ENCODE peak calls at places on chromosomes 11 and 22, in seven cellular contexts. I is brain microvascular endothelial cell; P is pancreas; C is SK-N-SH; Y is WERI-Rb-1; B is astrocyte of the cerebellum; E is CD8-positive, alpha-beta T cell. T is an unnamed sample.

GRCh38 chr11:34632105-34632780 is 11.3 kb downstream of the EHF start:
- DNase-seq in I (no peak), P (no peak), C (no peak), Y (no peak), B (no peak), E (no peak), T (no peak)

GRCh38 chr11:121895919-121896318 is 220.1 kb downstream of the BLID start:
- DNase-seq in I (no peak), P (no peak), C (no peak), Y (no peak), B (no peak), E (no peak), T (peak)

GRCh38 chr11:82996966-82997606 is 74.6 kb downstream of the RAB30 start:
- DNase-seq in I (no peak), P (no peak), C (no peak), Y (no peak), B (no peak), E (no peak), T (peak)

GRCh38 chr22:41263704-41264103 is 22.3 kb downstream of the RANGAP1 start:
- DNase-seq in I (no peak), P (no peak), C (no peak), Y (no peak), B (no peak), E (no peak), T (no peak)

GRCh38 chr22:31579835-31580242 is 82.2 kb downstream of the PISD start:
- DNase-seq in I (no peak), P (no peak), C (no peak), Y (no peak), B (no peak), E (no peak), T (peak)

GRCh38 chr22:17794726-17795125 is 20.5 kb upstream of the BID start:
- DNase-seq in I (no peak), P (no peak), C (no peak), Y (no peak), B (no peak), E (no peak), T (no peak)

GRCh38 chr11:69640260-69640994 is 529 bp upstream of the CCND1 start:
- DNase-seq in I (no peak), P (peak), C (no peak), Y (no peak), B (no peak), E (no peak), T (no peak)

GRCh38 chr11:29448246-29448877 is 568.5 kb downstream of the KCNA4 start:
- DNase-seq in I (peak), P (no peak), C (no peak), Y (peak), B (peak), E (no peak), T (peak)

GRCh38 chr11:2748814-2749554 is 49.2 kb upstream of the KCNQ1OT1 start:
- DNase-seq in I (no peak), P (peak), C (no peak), Y (no peak), B (no peak), E (no peak), T (no peak)

GRCh38 chr11:5204787-5205186 is 4.3 kb upstream of the OR51V1 start:
- DNase-seq in I (peak), P (no peak), C (peak), Y (peak), B (peak), E (no peak), T (peak)

GRCh38 chr22:35310556-35311550 is 11.2 kb downstream of the TOM1 start:
- DNase-seq in I (no peak), P (no peak), C (no peak), Y (no peak), B (no peak), E (no peak), T (no peak)
- TF ChIP-seq CTCF in I (no peak), P (no peak), C (no peak), Y (no peak), B (no peak), E (no peak), T (no peak)

GRCh38 chr11:57500526-57500925 is 15.0 kb downstream of the SLC43A1 start:
- DNase-seq in I (no peak), P (peak), C (no peak), Y (no peak), B (no peak), E (no peak), T (no peak)

GRCh38 chr11:57500926-57501325 is 14.6 kb downstream of the SLC43A1 start:
- DNase-seq in I (no peak), P (no peak), C (no peak), Y (no peak), B (no peak), E (no peak), T (no peak)

GRCh38 chr11:57499413-57499982 is 16.0 kb downstream of the SLC43A1 start:
- DNase-seq in I (peak), P (peak), C (peak), Y (peak), B (peak), E (no peak), T (peak)

GRCh38 chr11:57498540-57498939 is 17.0 kb downstream of the SLC43A1 start:
- DNase-seq in I (no peak), P (no peak), C (no peak), Y (no peak), B (no peak), E (no peak), T (no peak)

GRCh38 chr11:57499983-57500461 is 15.5 kb downstream of the SLC43A1 start:
- DNase-seq in I (no peak), P (no peak), C (no peak), Y (no peak), B (no peak), E (no peak), T (no peak)
- H3K4me3 ChIP-seq in I (peak), P (no peak), C (peak), Y (peak), B (peak), E (no peak), T (peak)

GRCh38 chr11:64100345-64100744 is 64.6 kb downstream of the FLRT1 start:
- DNase-seq in I (no peak), P (no peak), C (no peak), Y (no peak), B (no peak), E (no peak), T (no peak)
- TF ChIP-seq CTCF in I (peak), P (no peak), C (peak), Y (peak), B (peak), E (no peak), T (no peak)

DNA sequence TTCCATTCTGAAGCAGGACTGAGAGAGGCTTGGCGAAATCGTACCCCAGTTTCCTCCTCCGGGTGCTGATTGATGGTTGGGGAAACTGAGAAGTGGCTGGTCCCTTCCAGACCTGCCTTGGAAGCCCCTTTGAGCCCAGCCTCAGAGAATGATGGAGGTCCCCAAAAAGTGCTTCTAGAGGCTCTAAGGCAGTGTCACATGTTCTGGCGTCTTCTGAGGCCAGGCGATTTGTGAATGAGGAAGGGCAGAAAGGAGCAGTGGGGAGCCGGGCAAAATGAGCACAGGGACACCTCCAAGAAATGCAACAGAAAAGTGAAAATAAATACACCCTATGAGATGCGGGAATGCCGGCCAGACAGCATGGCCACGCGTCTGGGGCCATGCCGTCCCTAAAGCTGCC is 1.0 kb upstream of the LIF start:
- DNase-seq in I (no peak), P (no peak), C (no peak), Y (no peak), B (no peak), E (no peak), T (no peak)
- H3K4me3 ChIP-seq in I (peak), P (no peak), C (peak), Y (no peak), B (peak), E (no peak), T (peak)

T was measured in astrocyte of the spinal cord.